ENCODE peak calls at places on chromosomes 5 and 9, in four cellular contexts. X, W, D and P are unnamed samples.

GRCh38 chr5:15260347-15261278 is 239.4 kb upstream of the FBXL7 start:
- DNase-seq in W (no peak), D (no peak), X (no peak), P (no peak)

GRCh38 chr5:42015681-42016080 is 90.6 kb downstream of the FBXO4 start:
- DNase-seq in W (no peak), X (no peak), D (no peak), P (no peak)

GRCh38 chr9:90219548-90220118 is 423.0 kb downstream of the DIRAS2 start:
- DNase-seq in X (no peak), W (no peak), D (no peak), P (peak; percentile 76)

GRCh38 chr9:137305788-137306545 is 3.9 kb upstream of the NRARP start:
- DNase-seq in W (no peak), D (no peak), X (no peak), P (peak; percentile 15)

GRCh38 chr5:9922719-9923118 is 292.6 kb upstream of the TAS2R1 start:
- DNase-seq in D (no peak), W (no peak), X (no peak), P (no peak)

GRCh38 chr9:128254855-128255759 is 20.7 kb downstream of the GOLGA2 start:
- DNase-seq in X (peak; percentile 54), D (no peak), W (peak; percentile 37), P (peak; percentile 89)

GRCh38 chr9:69249337-69249736 is 75.3 kb downstream of the TJP2 start:
- DNase-seq in X (no peak), D (no peak), W (no peak), P (peak; percentile 18)

GRCh38 chr9:20701058-20701457 is 17.0 kb downstream of the FOCAD start:
- DNase-seq in X (no peak), D (no peak), W (no peak), P (no peak)

GRCh38 chr9:98057095-98057799 is 715 bp downstream of the NANS start:
- DNase-seq in X (no peak), D (no peak), W (no peak), P (peak; percentile 4)

GRCh38 chr5:162096448-162096847 is 28.9 kb downstream of the GABRG2 start:
- DNase-seq in W (no peak), X (no peak), D (peak; percentile 3), P (peak; percentile 29)

GRCh38 chr5:81556809-81557208 is 162.9 kb upstream of the ACOT12 start:
- DNase-seq in X (no peak), W (no peak), D (no peak), P (no peak)

GRCh38 chr5:94698189-94698588 is 79.7 kb downstream of the SLF1 start:
- DNase-seq in X (no peak), W (no peak), D (no peak), P (no peak)

GRCh38 chr5:17511775-17512325 is 6.3 kb upstream of the TAF11L3 start:
- DNase-seq in W (no peak), X (no peak), D (no peak), P (no peak)

GRCh38 chr5:1936413-1936812 is 53.7 kb upstream of the IRX4 start:
- DNase-seq in W (no peak), D (no peak), X (no peak), P (no peak)